ENCODE peak calls at places on chromosomes 4 and X, in four cellular contexts. I is H1, G is K562, K is GM12878. F is an unnamed sample.

GRCh38 chr4:173246719-173247118 is 78.1 kb downstream of the GALNT7 start:
- DNase-seq in K (no peak), G (no peak), I (no peak), F (no peak)

GRCh38 chrX:115693476-115693875 is 132.5 kb downstream of the PLS3 start:
- DNase-seq in K (no peak), G (no peak), I (no peak), F (no peak)

GRCh38 chr4:123924536-123924935 is 527.9 kb downstream of the SPRY1 start:
- DNase-seq in I (no peak), G (no peak), K (no peak), F (no peak)

GRCh38 chr4:13173974-13174373 is 310.2 kb downstream of the RAB28 start:
- DNase-seq in G (no peak), I (no peak), K (no peak), F (no peak)

GRCh38 chr4:168618577-168619265 is 121.9 kb downstream of the PALLD start:
- DNase-seq in I (no peak), K (no peak), G (no peak), F (no peak)

GRCh38 chr4:8035371-8035780 is 95.7 kb upstream of the AFAP1 start:
- DNase-seq in K (no peak), G (no peak), I (no peak), F (no peak)

GRCh38 chr4:128285085-128286023 is 2.3 kb downstream of the PGRMC2 start:
- DNase-seq in G (no peak), K (no peak), I (no peak), F (peak)

GRCh38 chr4:100826808-100827548 is 309.2 kb upstream of the EMCN start:
- DNase-seq in K (no peak), I (no peak), G (no peak), F (no peak)

GRCh38 chr4:120293341-120293740 is 226.7 kb upstream of the MAD2L1 start:
- DNase-seq in G (no peak), I (no peak), K (no peak), F (no peak)

GRCh38 chr4:127400736-127401346 is 231.9 kb upstream of the INTU start:
- DNase-seq in G (peak), K (peak), I (peak), F (peak)

GRCh38 chr4:96356591-96357360 is 516.9 kb downstream of the PDHA2 start:
- DNase-seq in I (no peak), G (no peak), K (no peak), F (no peak)

GRCh38 chrX:34299451-34299967 is 167.4 kb upstream of the FAM47A start:
- DNase-seq in I (no peak), K (no peak), G (no peak), F (no peak)

GRCh38 chrX:74270393-74270792 is 33.6 kb upstream of the ZCCHC13 start:
- DNase-seq in I (no peak), K (no peak), G (no peak), F (no peak)

GRCh38 chr4:101224358-101225218 is 122.7 kb downstream of the PPP3CA start:
- DNase-seq in G (no peak), I (no peak), K (no peak), F (no peak)

GRCh38 chrX:154486052-154486395 is 391 bp downstream of the UBL4A start:
- DNase-seq in K (no peak), I (no peak), G (no peak), F (no peak)

GRCh38 chr4:11338990-11339782 is 89.5 kb downstream of the HS3ST1 start:
- DNase-seq in G (no peak), K (no peak), I (no peak), F (no peak)

GRCh38 chrX:31006027-31006426 is 65.8 kb downstream of the FTHL17 start:
- DNase-seq in G (no peak), I (no peak), K (no peak), F (no peak)

GRCh38 chr4:130172156-130172555 is 1076.2 kb downstream of the C4orf33 start:
- DNase-seq in I (no peak), K (no peak), G (no peak), F (no peak)

GRCh38 chr4:83255584-83255983 is 29.0 kb downstream of the COQ2 start:
- DNase-seq in K (no peak), I (no peak), G (no peak), F (no peak)

GRCh38 chrX:53357799-53358530 is 64.5 kb downstream of the SMC1A start:
- DNase-seq in I (no peak), G (peak), K (no peak), F (no peak)

DNA sequence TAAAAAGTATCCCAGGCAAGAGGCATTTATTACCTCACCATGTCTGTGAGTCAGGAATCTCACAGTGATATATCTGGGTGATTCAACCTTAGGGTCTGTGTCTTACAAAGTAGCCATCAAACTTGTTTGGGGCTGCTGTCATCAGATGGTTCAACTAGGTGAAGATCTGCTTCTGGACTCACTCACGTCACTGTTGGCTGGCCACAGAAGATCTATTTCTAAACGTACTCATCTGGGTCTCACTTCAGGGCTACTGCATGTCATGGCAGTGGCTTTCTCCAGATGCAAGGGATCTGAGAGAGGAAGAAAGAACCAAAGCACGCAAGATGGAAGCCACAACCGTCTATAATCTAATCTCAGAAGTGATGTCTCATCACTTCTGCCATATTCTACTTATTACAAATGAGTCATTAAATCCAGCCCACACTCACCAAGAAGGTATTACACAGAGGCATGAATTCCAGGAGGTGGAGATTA is 267.8 kb upstream of the ANKRD50 start:
- DNase-seq in G (no peak), K (no peak), I (no peak), F (no peak)
- TF ChIP-seq ZNF274 in G (no peak), K (no peak), I (no peak), F (no peak)

GRCh38 chrX:39157006-39157405 is 355.7 kb downstream of the MID1IP1 start:
- DNase-seq in I (no peak), K (no peak), G (no peak), F (no peak)
- TF ChIP-seq BRCA1 in I (no peak), K (no peak), G (no peak), F (no peak)

DNA sequence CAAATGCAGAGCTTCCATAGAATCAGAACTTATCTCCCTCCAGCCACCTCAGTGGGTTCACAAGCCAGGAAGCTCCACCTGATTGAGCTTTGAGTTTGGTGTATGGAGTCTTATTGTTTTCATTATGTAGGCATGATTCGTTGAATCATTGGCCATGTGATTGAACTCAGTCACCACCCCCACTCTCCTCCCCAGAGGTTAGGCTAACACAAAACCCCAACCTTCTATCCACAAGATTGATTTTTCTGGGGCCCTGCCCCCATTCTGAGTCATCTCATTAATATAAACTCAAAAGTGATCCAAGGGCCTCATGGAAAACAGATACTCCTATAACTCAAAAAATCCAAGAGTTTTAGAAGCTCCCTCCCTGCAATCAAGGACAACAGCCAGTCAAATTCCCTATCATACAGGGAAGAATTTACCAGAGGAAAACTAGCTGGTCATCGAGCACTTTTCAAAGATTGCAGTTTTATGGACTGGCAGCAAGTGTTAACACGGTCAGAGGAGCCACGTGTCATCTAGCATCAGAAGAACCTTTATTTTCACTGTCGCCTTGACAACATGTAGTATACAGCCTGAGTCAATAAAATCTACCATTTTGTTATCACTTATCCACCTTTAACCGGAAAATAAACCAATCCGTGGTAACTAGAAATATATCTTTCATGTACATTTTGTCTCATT is 35.9 kb upstream of the GUCY1B1 start:
- DNase-seq in G (no peak), K (no peak), I (no peak), F (no peak)
- TF ChIP-seq ZNF274 in G (no peak), K (no peak), I (no peak), F (no peak)

GRCh38 chr4:5707366-5708133 is 809 bp downstream of the EVC2 start:
- DNase-seq in I (no peak), K (no peak), G (no peak), F (no peak)

GRCh38 chr4:5710962-5711478 is at the start of gene EVC:
- DNase-seq in K (no peak), G (peak), I (no peak), F (peak)

GRCh38 chr4:5708171-5708828 is at the start of gene EVC2:
- DNase-seq in G (peak), I (no peak), K (no peak), F (no peak)

GRCh38 chr4:5710065-5710961 is 688 bp upstream of the EVC start:
- DNase-seq in I (no peak), G (no peak), K (no peak), F (peak)

DNA sequence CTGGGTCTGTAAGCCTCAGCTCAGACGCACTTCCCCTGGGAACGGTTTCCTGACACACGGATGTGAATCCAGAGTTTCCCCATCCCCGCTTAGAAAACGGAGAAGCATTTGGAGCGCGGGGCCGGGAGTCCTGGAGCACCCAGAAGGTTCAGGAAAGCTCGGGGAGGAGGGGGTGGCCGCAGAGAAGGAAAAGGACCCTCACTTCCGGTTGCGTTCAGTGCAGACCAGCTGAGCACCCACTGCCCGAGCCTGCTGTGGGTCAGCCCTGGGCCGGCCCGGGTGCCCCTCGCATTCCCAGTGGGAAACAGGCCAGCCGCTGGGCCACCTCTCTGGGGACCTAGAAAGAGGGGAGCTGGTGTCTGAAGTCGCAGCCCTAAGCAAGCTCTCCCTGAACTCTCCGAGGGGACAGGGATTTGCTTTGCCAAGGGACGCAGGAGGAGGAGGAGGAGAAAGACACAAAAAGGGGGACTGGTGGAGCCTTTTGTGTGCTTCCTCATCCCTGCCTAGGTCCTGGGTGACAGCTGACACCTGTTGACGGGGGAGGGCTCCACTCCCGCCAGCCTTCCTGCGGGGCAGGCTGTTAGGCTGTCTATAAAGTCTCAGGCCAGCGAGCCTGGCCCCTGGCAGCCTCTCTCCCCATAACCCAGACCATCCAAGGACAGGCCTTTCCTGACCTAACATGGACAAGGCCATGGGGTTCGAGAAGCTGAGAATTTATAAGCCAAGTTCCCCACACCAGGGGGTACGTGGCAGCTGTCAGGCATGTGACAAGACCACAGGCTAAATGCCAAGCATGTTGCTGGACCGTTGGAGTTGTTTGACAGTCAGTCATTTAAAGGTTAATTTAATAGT is 696 bp upstream of the EVC2 start:
- DNase-seq in I (no peak), K (no peak), G (no peak), F (no peak)
- TF ChIP-seq BRCA1 in I (no peak), K (no peak), G (no peak), F (no peak)

GRCh38 chr4:36322921-36323354 is 41.5 kb downstream of the DTHD1 start:
- DNase-seq in K (peak), I (no peak), G (no peak), F (no peak)
- TF ChIP-seq ZNF274 in K (no peak), I (no peak), G (no peak), F (no peak)

DNA sequence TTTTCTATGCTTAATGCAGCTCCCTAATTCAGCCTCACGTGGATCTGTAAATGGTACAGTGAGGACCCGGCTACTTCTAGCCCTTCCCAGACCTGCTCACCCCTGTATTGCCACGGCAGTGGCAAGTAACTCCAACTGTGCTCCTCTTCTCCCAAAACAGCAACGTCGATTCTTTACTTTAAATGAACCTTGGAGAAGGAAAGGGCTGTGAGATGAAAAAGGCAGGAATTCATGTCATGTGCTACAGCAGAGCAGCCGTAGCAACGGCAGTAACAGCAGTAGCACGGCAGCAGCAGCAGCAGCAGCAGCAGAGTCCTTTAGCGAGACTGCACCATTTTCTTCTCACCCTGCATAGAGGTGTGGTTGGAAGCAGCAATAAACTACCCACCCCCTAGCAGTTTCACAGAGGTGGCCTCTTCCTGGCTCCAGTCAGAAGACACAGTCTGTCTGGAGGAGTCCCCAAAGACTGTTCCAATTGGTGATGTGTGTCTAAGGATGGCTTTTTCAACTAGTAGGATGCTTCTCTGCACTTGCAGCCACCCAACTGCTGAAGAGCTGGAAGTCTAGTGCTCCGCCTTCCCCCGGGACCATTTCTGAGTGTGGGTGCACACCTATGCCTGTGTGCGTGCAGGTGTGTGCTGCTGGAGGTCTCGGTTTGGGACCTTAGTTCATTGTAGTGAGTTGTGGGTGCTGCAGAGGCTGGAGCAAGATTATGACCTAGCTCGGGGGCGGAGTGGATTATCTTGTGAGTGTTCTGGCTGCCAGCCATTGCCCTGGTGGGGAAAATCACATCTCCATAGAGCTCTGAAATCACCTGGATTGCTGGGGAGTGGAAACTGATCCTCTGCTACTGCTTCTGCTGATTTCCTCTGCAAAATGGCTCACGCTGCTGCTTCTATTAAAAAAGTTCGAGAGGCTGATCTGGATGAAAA is 67.2 kb downstream of the ANK2 start:
- DNase-seq in I (no peak), G (no peak), K (no peak), F (no peak)
- TF ChIP-seq BRCA1 in I (no peak), G (no peak), K (no peak), F (no peak)

DNA sequence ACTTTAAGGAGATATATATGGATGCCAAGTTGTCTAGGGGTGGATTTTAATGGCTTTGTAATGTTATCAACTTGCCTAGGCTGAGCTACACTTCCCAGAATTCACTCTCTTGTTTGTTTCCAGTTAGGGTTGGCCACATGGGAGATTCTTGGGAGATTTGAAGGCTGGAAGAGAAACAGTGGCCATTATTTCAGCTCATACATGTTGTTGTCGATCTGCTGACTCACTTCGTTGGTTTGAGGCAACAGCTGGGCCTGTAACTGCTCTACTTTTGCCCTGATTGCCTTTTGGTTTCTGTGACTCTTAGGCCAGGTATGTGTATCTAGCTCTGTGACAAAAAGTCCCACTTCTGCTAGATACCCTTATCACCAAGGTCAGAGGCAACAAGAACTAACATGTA is 11.6 kb upstream of the SRPX start:
- DNase-seq in G (no peak), I (no peak), K (no peak), F (no peak)
- TF ChIP-seq ZNF274 in G (no peak), I (no peak), K (no peak), F (no peak)

DNA sequence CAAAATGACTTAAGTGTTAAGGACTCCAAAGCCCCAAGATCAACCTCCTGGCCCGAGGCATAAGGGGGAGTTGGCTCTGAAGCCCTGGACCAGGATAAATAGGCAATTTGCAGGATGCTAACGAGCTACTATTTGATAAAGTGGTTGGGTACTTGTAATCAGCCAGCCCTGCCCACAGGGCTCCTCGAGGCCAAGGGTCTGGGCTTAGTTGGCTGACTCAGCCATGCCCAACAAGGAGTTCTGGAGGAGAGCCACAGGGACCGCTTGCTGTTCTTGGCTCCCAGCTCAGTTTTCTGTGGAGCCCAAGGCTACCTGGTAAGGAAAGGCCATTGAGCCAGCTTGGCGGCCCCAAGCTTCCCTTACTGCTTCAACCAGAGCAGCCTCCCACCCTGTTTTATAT is 7.8 kb downstream of the HMGB3 start:
- DNase-seq in G (no peak), K (no peak), I (no peak), F (no peak)
- TF ChIP-seq BRCA1 in G (no peak), K (no peak), I (no peak), F (no peak)

F was measured in HepG2.